ENCODE peak calls at places on chromosomes 12 and 14, in four cellular contexts. E is K562, M is amniotic stem cell, N is T47D. Z is an unnamed sample.

GRCh38 chr12:104049278-104050257 is at the start of gene GLT8D2:
- DNase-seq in E (no peak), M (peak), N (peak), Z (peak)

GRCh38 chr14:38074091-38074490 is 133.6 kb upstream of the SSTR1 start:
- DNase-seq in E (no peak), M (no peak), N (no peak), Z (no peak)

GRCh38 chr14:89171628-89172027 is 245.4 kb downstream of the FOXN3 start:
- DNase-seq in E (no peak), M (no peak), N (no peak), Z (no peak)

GRCh38 chr12:58413794-58414193 is 472.4 kb downstream of the ATP23 start:
- DNase-seq in E (no peak), M (no peak), N (no peak), Z (peak)

GRCh38 chr14:95445161-95445560 is 71.3 kb downstream of the SYNE3 start:
- DNase-seq in E (no peak), M (no peak), N (no peak), Z (no peak)

GRCh38 chr14:59278111-59278510 is 89.6 kb downstream of the DAAM1 start:
- DNase-seq in E (peak), M (peak), N (no peak), Z (peak)

GRCh38 chr12:29582677-29583076 is 85.2 kb upstream of the OVCH1 start:
- DNase-seq in E (no peak), M (no peak), N (no peak), Z (no peak)

GRCh38 chr14:23068792-23069412 is 11.6 kb upstream of the CDH24 start:
- DNase-seq in E (peak), M (no peak), N (peak), Z (no peak)

GRCh38 chr14:51446771-51447170 is 204.9 kb upstream of the FRMD6 start:
- DNase-seq in E (no peak), M (no peak), N (no peak), Z (no peak)

GRCh38 chr14:104680056-104680805 is 9.2 kb upstream of the INF2 start:
- DNase-seq in E (peak), M (peak), N (no peak), Z (peak)

GRCh38 chr12:65821336-65821735 is 2.9 kb upstream of the HMGA2 start:
- DNase-seq in E (no peak), M (no peak), N (no peak), Z (no peak)

GRCh38 chr14:95360828-95361227 is 41.1 kb upstream of the CLMN start:
- DNase-seq in E (no peak), M (no peak), N (no peak), Z (no peak)

GRCh38 chr12:59452259-59452658 is 143.6 kb upstream of the SLC16A7 start:
- DNase-seq in E (no peak), M (no peak), N (no peak), Z (peak)

GRCh38 chr12:130689408-130690405 is 26.4 kb downstream of the RIMBP2 start:
- DNase-seq in E (no peak), M (no peak), N (no peak), Z (no peak)

GRCh38 chr12:102542816-102543448 is 62.6 kb upstream of the IGF1 start:
- DNase-seq in E (no peak), M (no peak), N (no peak), Z (no peak)

Z was measured in kidney glomerular epithelial cell.